ENCODE peak calls at places on chromosomes 12 and 14, in five cellular contexts. G is uterus; R is ELR; J is fibroblast of pulmonary artery; I is stimulated activated CD4-positive, alpha-beta T cell treated with anti-CD3 and anti-CD28 coated beads, TNF-alpha, amount 100 ng/mL, for 24 hours. H is an unnamed sample.
A peak's percentile ranks its signal among the peaks of the same experiment; 100 is the strongest.

GRCh38 chr14:29339491-29339890 is 572.9 kb downstream of the FOXG1 start:
- DNase-seq in R (peak; percentile 72), I (no peak), J (peak; percentile 3), G (no peak), H (no peak)

GRCh38 chr12:10365716-10366433 is 24.0 kb downstream of the KLRK1 start:
- DNase-seq in G (no peak), J (peak; percentile 55), R (peak; percentile 36), I (no peak), H (peak; percentile 46)

GRCh38 chr12:78871566-78871965 is 7.0 kb downstream of the SYT1 start:
- DNase-seq in R (no peak), J (peak; percentile 8), G (no peak), I (no peak), H (no peak)

GRCh38 chr12:219891-220352 is 6.0 kb upstream of the SLC6A12 start:
- DNase-seq in G (peak; percentile 33), J (peak; percentile 41), R (peak; percentile 78), I (peak; percentile 9), H (peak; percentile 57)

GRCh38 chr14:92540472-92541048 is 27.0 kb downstream of the RIN3 start:
- DNase-seq in I (no peak), J (peak; percentile 100), R (peak; percentile 99), G (peak; percentile 93), H (peak; percentile 98)

GRCh38 chr12:18101043-18101442 is 11.1 kb upstream of the RERGL start:
- DNase-seq in R (no peak), I (no peak), J (no peak), G (no peak), H (no peak)

GRCh38 chr12:111692575-111693210 is 6.8 kb downstream of the ACAD10 start:
- DNase-seq in I (no peak), R (peak; percentile 41), G (no peak), J (peak; percentile 21), H (peak; percentile 17)

GRCh38 chr12:94134226-94134795 is 14.1 kb upstream of the PLXNC1 start:
- DNase-seq in I (no peak), R (peak; percentile 78), J (peak; percentile 72), G (no peak), H (peak; percentile 60)

GRCh38 chr12:120735181-120735580 is 9.6 kb downstream of the ACADS start:
- DNase-seq in I (no peak), G (no peak), R (peak; percentile 28), J (no peak), H (no peak)

GRCh38 chr12:80222261-80222660 is 122.9 kb downstream of the OTOGL start:
- DNase-seq in R (peak; percentile 27), J (peak; percentile 53), I (no peak), G (no peak), H (no peak)

GRCh38 chr14:94638330-94638729 is 26.1 kb downstream of the SERPINA3 start:
- DNase-seq in J (no peak), I (no peak), G (no peak), R (no peak), H (no peak)

GRCh38 chr12:104164635-104165034 is 26.6 kb upstream of the NFYB start:
- DNase-seq in I (no peak), J (no peak), G (no peak), R (no peak), H (no peak)

GRCh38 chr12:56224954-56225353 is 812 bp downstream of the NABP2 start:
- DNase-seq in J (no peak), R (no peak), I (no peak), G (no peak), H (no peak)

GRCh38 chr14:73754911-73755360 is 40.8 kb upstream of the PNMA1 start:
- DNase-seq in J (peak; percentile 64), I (no peak), R (peak; percentile 56), G (peak; percentile 74), H (peak; percentile 88)

GRCh38 chr14:85519661-85520305 is 10.2 kb upstream of the FLRT2 start:
- DNase-seq in I (no peak), G (no peak), R (no peak), J (peak; percentile 18), H (no peak)

GRCh38 chr14:91606851-91607250 is 96.7 kb upstream of the PPP4R3A start:
- DNase-seq in G (no peak), R (no peak), I (no peak), J (peak; percentile 8), H (no peak)

GRCh38 chr14:29927596-29928341 is at the start of gene PRKD1:
- DNase-seq in I (no peak), J (peak; percentile 79), G (peak; percentile 62), R (peak; percentile 67), H (peak; percentile 76)

GRCh38 chr12:116171549-116171948 is 105.9 kb downstream of the MED13L start:
- DNase-seq in I (no peak), R (peak; percentile 20), G (no peak), J (peak; percentile 33), H (peak; percentile 40)

GRCh38 chr12:105212431-105212830 is 23.5 kb downstream of the APPL2 start:
- DNase-seq in I (no peak), R (peak; percentile 82), J (peak; percentile 62), G (no peak), H (peak; percentile 60)

GRCh38 chr14:22112004-22112403 is 438.4 kb upstream of the OR4E1 start:
- DNase-seq in I (no peak), R (peak; percentile 8), J (no peak), G (no peak), H (no peak)

GRCh38 chr12:113270709-113271009 is 49.4 kb downstream of the TPCN1 start:
- DNase-seq in G (no peak), R (no peak), I (no peak), J (no peak), H (no peak)

GRCh38 chr12:64793610-64794009 is 30.8 kb upstream of the TBC1D30 start:
- DNase-seq in R (no peak), I (no peak), J (no peak), G (no peak), H (no peak)

GRCh38 chr14:81525129-81525528 is 8.5 kb downstream of the SEL1L start:
- DNase-seq in I (no peak), R (no peak), G (no peak), J (no peak), H (no peak)

GRCh38 chr12:25155031-25155576 is 39.9 kb downstream of the DNAI7 start:
- DNase-seq in I (no peak), R (peak; percentile 77), J (peak; percentile 53), G (no peak), H (peak; percentile 59)

GRCh38 chr12:113238309-113238708 is 17.0 kb downstream of the TPCN1 start:
- DNase-seq in J (no peak), I (no peak), G (no peak), R (no peak), H (no peak)

GRCh38 chr14:91361236-91361811 is 56.3 kb downstream of the CCDC88C start:
- DNase-seq in R (no peak), G (no peak), J (peak; percentile 76), I (no peak), H (peak; percentile 81)

GRCh38 chr12:48995061-48995879 is 3.9 kb downstream of the DDN start:
- DNase-seq in R (peak; percentile 90), I (no peak), J (peak; percentile 82), G (peak; percentile 75), H (peak; percentile 85)

GRCh38 chr12:60487284-60487683 is 891.5 kb downstream of the SLC16A7 start:
- DNase-seq in J (no peak), G (no peak), I (no peak), R (no peak), H (no peak)

GRCh38 chr14:103531421-103532215 is 2.6 kb downstream of the TRMT61A start:
- DNase-seq in J (no peak), G (no peak), I (no peak), R (no peak), H (no peak)

GRCh38 chr14:99910337-99911268 is 117.4 kb downstream of the EML1 start:
- DNase-seq in G (no peak), J (peak; percentile 62), I (no peak), R (peak; percentile 93), H (peak; percentile 91)

GRCh38 chr14:68666206-68666730 is 126.6 kb downstream of the ZFP36L1 start:
- DNase-seq in G (no peak), I (no peak), R (no peak), J (peak; percentile 40), H (no peak)

GRCh38 chr12:45644521-45644920 is 85.0 kb upstream of the ARID2 start:
- DNase-seq in I (no peak), G (no peak), R (peak; percentile 56), J (peak; percentile 75), H (peak; percentile 15)

GRCh38 chr14:101256266-101256665 is 305.0 kb upstream of the DIO3 start:
- DNase-seq in G (no peak), J (no peak), I (no peak), R (no peak), H (no peak)

GRCh38 chr12:54053625-54054441 is at the start of gene HOXC4:
- DNase-seq in I (no peak), R (peak; percentile 22), G (no peak), J (peak; percentile 35), H (no peak)

GRCh38 chr12:106030210-106031175 is 108.3 kb downstream of the NUAK1 start:
- DNase-seq in I (no peak), R (peak; percentile 93), G (peak; percentile 19), J (peak; percentile 97), H (peak; percentile 96)

H was measured in mesenchymal stem cell.